ENCODE peak calls at places on chromosome 1, in four cellular contexts. T is HFF-Myc; Y is CD8-positive, alpha-beta T cell; U is CD4-positive, alpha-beta memory T cell. X is an unnamed sample.

GRCh38 chr1:3180915-3181314 is 111.9 kb downstream of the PRDM16 start:
- DNase-seq in T (no peak), Y (no peak), U (no peak), X (no peak)

GRCh38 chr1:11997081-11997851 is 17.0 kb downstream of the MFN2 start:
- DNase-seq in T (no peak), Y (no peak), U (no peak), X (no peak)

GRCh38 chr1:4657920-4658585 is 3.6 kb downstream of the AJAP1 start:
- DNase-seq in U (no peak), Y (no peak), T (no peak), X (no peak)

GRCh38 chr1:171245458-171246064 is 2.7 kb upstream of the FMO1 start:
- DNase-seq in U (peak; percentile 9), T (no peak), Y (peak; percentile 15), X (peak; percentile 7)

GRCh38 chr1:88985033-88985432 is 7.4 kb downstream of the KYAT3 start:
- DNase-seq in T (peak; percentile 41), Y (no peak), U (no peak), X (no peak)

GRCh38 chr1:33823830-33824229 is 40.0 kb upstream of the HMGB4 start:
- DNase-seq in T (no peak), U (no peak), Y (no peak), X (no peak)

GRCh38 chr1:4726620-4727341 is 72.4 kb downstream of the AJAP1 start:
- DNase-seq in Y (no peak), U (no peak), T (no peak), X (no peak)

GRCh38 chr1:88327391-88328267 is 356.4 kb upstream of the PKN2 start:
- DNase-seq in U (no peak), T (peak; percentile 43), Y (no peak), X (no peak)

GRCh38 chr1:214993419-214993818 is 89.1 kb upstream of the KCNK2 start:
- DNase-seq in Y (no peak), T (peak; percentile 83), U (no peak), X (no peak)

GRCh38 chr1:77636864-77637263 is 45.6 kb downstream of the ZZZ3 start:
- DNase-seq in Y (no peak), U (no peak), T (no peak), X (no peak)

GRCh38 chr1:160629286-160630210 is 17.3 kb downstream of the SLAMF1 start:
- DNase-seq in U (peak; percentile 91), Y (peak; percentile 75), T (no peak), X (no peak)

GRCh38 chr1:225933072-225933471 is 7.9 kb downstream of the LEFTY2 start:
- DNase-seq in U (no peak), Y (no peak), T (no peak), X (no peak)

GRCh38 chr1:6460349-6461236 is 5.4 kb downstream of the TNFRSF25 start:
- DNase-seq in U (peak; percentile 96), T (no peak), Y (peak; percentile 90), X (peak; percentile 17)

GRCh38 chr1:92095868-92096267 is 15.7 kb downstream of the BTBD8 start:
- DNase-seq in U (no peak), Y (no peak), T (no peak), X (no peak)

GRCh38 chr1:165847486-165847885 is 20.1 kb downstream of the UCK2 start:
- DNase-seq in Y (no peak), T (no peak), U (no peak), X (no peak)

GRCh38 chr1:203286161-203286984 is 18.9 kb upstream of the BTG2 start:
- DNase-seq in U (no peak), T (no peak), Y (no peak), X (no peak)

GRCh38 chr1:41426201-41426890 is 58.1 kb downstream of the EDN2 start:
- DNase-seq in T (no peak), U (no peak), Y (no peak), X (no peak)

GRCh38 chr1:55694297-55694696 is 479.1 kb upstream of the USP24 start:
- DNase-seq in U (no peak), Y (no peak), T (no peak), X (no peak)

GRCh38 chr1:168939131-168939946 is 167.2 kb upstream of the ATP1B1 start:
- DNase-seq in U (no peak), Y (no peak), T (no peak), X (no peak)

GRCh38 chr1:33527934-33528333 is 55.5 kb downstream of the ZSCAN20 start:
- DNase-seq in U (no peak), Y (no peak), T (no peak), X (no peak)

GRCh38 chr1:6703016-6703415 is 1.4 kb upstream of the DNAJC11 start:
- DNase-seq in U (no peak), T (peak; percentile 40), Y (no peak), X (no peak)

GRCh38 chr1:234262007-234262753 is 111.1 kb upstream of the COA6 start:
- DNase-seq in U (no peak), Y (no peak), T (no peak), X (no peak)

GRCh38 chr1:63698001-63698838 is 75.6 kb upstream of the ROR1 start:
- DNase-seq in U (no peak), Y (no peak), T (no peak), X (no peak)

GRCh38 chr1:79006564-79006963 is at the start of gene ADGRL4:
- DNase-seq in T (no peak), Y (no peak), U (no peak), X (no peak)

GRCh38 chr1:93007941-93008577 is 46.8 kb upstream of the DIPK1A start:
- DNase-seq in Y (no peak), T (no peak), U (no peak), X (no peak)

GRCh38 chr1:155085504-155086181 is 7.0 kb downstream of the EFNA3 start:
- DNase-seq in U (peak; percentile 69), T (no peak), Y (peak; percentile 78), X (peak; percentile 50)

GRCh38 chr1:53026254-53026653 is 35.8 kb upstream of the PODN start:
- DNase-seq in Y (no peak), U (no peak), T (no peak), X (no peak)

GRCh38 chr1:115306146-115306545 is 31.9 kb downstream of the NGF start:
- DNase-seq in U (no peak), T (no peak), Y (no peak), X (no peak)

GRCh38 chr1:214009613-214010550 is 22.1 kb downstream of the PROX1 start:
- DNase-seq in Y (no peak), T (no peak), U (no peak), X (no peak)

GRCh38 chr1:156379420-156380165 is 10.6 kb downstream of the RHBG start:
- DNase-seq in T (no peak), U (no peak), Y (no peak), X (no peak)

GRCh38 chr1:67371043-67371442 is 59.2 kb downstream of the SERBP1 start:
- DNase-seq in T (no peak), Y (no peak), U (no peak), X (no peak)

GRCh38 chr1:10968411-10968826 is 44.0 kb upstream of the TARDBP start:
- DNase-seq in T (no peak), U (no peak), Y (no peak), X (no peak)